ENCODE peak calls at places on chromosomes 11 and 22, in six cellular contexts. One of them, this sample, is unnamed.

GRCh38 chr11:66421492-66422205 is 814 bp downstream of the NPAS4 start:
- DNase-seq in pancreas: peak; percentile 93
- DNase-seq in SJSA1: peak; percentile 89
- DNase-seq in thoracic aorta: peak; percentile 74
- DNase-seq in AG09309: peak; percentile 67
- DNase-seq in suprapubic skin: peak; percentile 94
- DNase-seq in this sample: peak; percentile 54

GRCh38 chr11:96303067-96303466 is 39.9 kb downstream of the MAML2 start:
- DNase-seq in pancreas: no peak
- DNase-seq in SJSA1: no peak
- DNase-seq in thoracic aorta: no peak
- DNase-seq in AG09309: no peak
- DNase-seq in suprapubic skin: no peak
- DNase-seq in this sample: peak; percentile 37

GRCh38 chr11:62882428-62882742 is 1.7 kb downstream of the SLC3A2 start:
- DNase-seq in pancreas: no peak
- DNase-seq in SJSA1: no peak
- DNase-seq in thoracic aorta: no peak
- DNase-seq in AG09309: no peak
- DNase-seq in suprapubic skin: no peak
- DNase-seq in this sample: no peak

GRCh38 chr22:45497746-45498145 is 4.9 kb upstream of the FBLN1 start:
- DNase-seq in pancreas: no peak
- DNase-seq in SJSA1: no peak
- DNase-seq in thoracic aorta: no peak
- DNase-seq in AG09309: no peak
- DNase-seq in suprapubic skin: no peak
- DNase-seq in this sample: no peak

GRCh38 chr22:46108564-46109473 is 41.5 kb upstream of the PPARA start:
- DNase-seq in pancreas: peak; percentile 82
- DNase-seq in SJSA1: peak; percentile 33
- DNase-seq in thoracic aorta: no peak
- DNase-seq in AG09309: no peak
- DNase-seq in suprapubic skin: no peak
- DNase-seq in this sample: no peak

GRCh38 chr11:131684111-131685060 is 314.0 kb downstream of the NTM start:
- DNase-seq in pancreas: no peak
- DNase-seq in SJSA1: no peak
- DNase-seq in thoracic aorta: no peak
- DNase-seq in AG09309: no peak
- DNase-seq in suprapubic skin: no peak
- DNase-seq in this sample: no peak

GRCh38 chr11:131441398-131441797 is 71.0 kb downstream of the NTM start:
- DNase-seq in pancreas: no peak
- DNase-seq in SJSA1: no peak
- DNase-seq in thoracic aorta: no peak
- DNase-seq in AG09309: no peak
- DNase-seq in suprapubic skin: no peak
- DNase-seq in this sample: no peak

GRCh38 chr22:45917146-45917545 is 59.8 kb downstream of the WNT7B start:
- DNase-seq in pancreas: peak; percentile 71
- DNase-seq in SJSA1: no peak
- DNase-seq in thoracic aorta: no peak
- DNase-seq in AG09309: no peak
- DNase-seq in suprapubic skin: no peak
- DNase-seq in this sample: no peak

GRCh38 chr22:24576793-24577192 is 16.1 kb downstream of the LRRC75B start:
- DNase-seq in pancreas: no peak
- DNase-seq in SJSA1: no peak
- DNase-seq in thoracic aorta: no peak
- DNase-seq in AG09309: no peak
- DNase-seq in suprapubic skin: no peak
- DNase-seq in this sample: no peak

GRCh38 chr11:33444835-33445594 is 187.8 kb downstream of the HIPK3 start:
- DNase-seq in pancreas: no peak
- DNase-seq in SJSA1: no peak
- DNase-seq in thoracic aorta: no peak
- DNase-seq in AG09309: no peak
- DNase-seq in suprapubic skin: no peak
- DNase-seq in this sample: no peak

GRCh38 chr22:27274770-27275449 is 526.6 kb downstream of the MN1 start:
- DNase-seq in pancreas: no peak
- DNase-seq in SJSA1: no peak
- DNase-seq in thoracic aorta: no peak
- DNase-seq in AG09309: peak; percentile 8
- DNase-seq in suprapubic skin: no peak
- DNase-seq in this sample: no peak

GRCh38 chr11:6602096-6602940 is 1.1 kb downstream of the RRP8 start:
- DNase-seq in pancreas: no peak
- DNase-seq in SJSA1: no peak
- DNase-seq in thoracic aorta: no peak
- DNase-seq in AG09309: no peak
- DNase-seq in suprapubic skin: no peak
- DNase-seq in this sample: no peak

GRCh38 chr11:64523456-64524187 is 67.4 kb upstream of the SLC22A12 start:
- DNase-seq in pancreas: no peak
- DNase-seq in SJSA1: no peak
- DNase-seq in thoracic aorta: no peak
- DNase-seq in AG09309: no peak
- DNase-seq in suprapubic skin: no peak
- DNase-seq in this sample: no peak

GRCh38 chr11:61004037-61004641 is 32.7 kb downstream of the CD6 start:
- DNase-seq in pancreas: no peak
- DNase-seq in SJSA1: peak; percentile 51
- DNase-seq in thoracic aorta: no peak
- DNase-seq in AG09309: no peak
- DNase-seq in suprapubic skin: no peak
- DNase-seq in this sample: peak; percentile 32

GRCh38 chr22:17358394-17358793 is 10.9 kb upstream of the CECR2 start:
- DNase-seq in pancreas: no peak
- DNase-seq in SJSA1: no peak
- DNase-seq in thoracic aorta: no peak
- DNase-seq in AG09309: no peak
- DNase-seq in suprapubic skin: no peak
- DNase-seq in this sample: no peak

GRCh38 chr11:122690801-122691649 is 35.5 kb downstream of the UBASH3B start:
- DNase-seq in pancreas: no peak
- DNase-seq in SJSA1: no peak
- DNase-seq in thoracic aorta: no peak
- DNase-seq in AG09309: no peak
- DNase-seq in suprapubic skin: no peak
- DNase-seq in this sample: no peak

GRCh38 chr22:46813816-46814597 is 51.6 kb downstream of the TBC1D22A start:
- DNase-seq in pancreas: no peak
- DNase-seq in SJSA1: peak; percentile 35
- DNase-seq in thoracic aorta: no peak
- DNase-seq in AG09309: no peak
- DNase-seq in suprapubic skin: no peak
- DNase-seq in this sample: no peak

GRCh38 chr11:27464155-27464759 is 8.3 kb downstream of the LGR4 start:
- DNase-seq in pancreas: no peak
- DNase-seq in SJSA1: no peak
- DNase-seq in thoracic aorta: no peak
- DNase-seq in AG09309: no peak
- DNase-seq in suprapubic skin: no peak
- DNase-seq in this sample: no peak

GRCh38 chr11:44955019-44955738 is 4.5 kb upstream of the TP53I11 start:
- DNase-seq in pancreas: no peak
- DNase-seq in SJSA1: peak; percentile 68
- DNase-seq in thoracic aorta: no peak
- DNase-seq in AG09309: peak; percentile 37
- DNase-seq in suprapubic skin: no peak
- DNase-seq in this sample: peak; percentile 56

GRCh38 chr11:70400643-70401042 is 2.3 kb downstream of the CTTN start:
- DNase-seq in pancreas: no peak
- DNase-seq in SJSA1: no peak
- DNase-seq in thoracic aorta: no peak
- DNase-seq in AG09309: no peak
- DNase-seq in suprapubic skin: no peak
- DNase-seq in this sample: no peak
- H3K4me3 ChIP-seq in pancreas: no peak overlapping the region
- H3K4me3 ChIP-seq in SJSA1: no peak overlapping the region
- H3K4me3 ChIP-seq in thoracic aorta: peak overlapping the region; percentile 97
- H3K4me3 ChIP-seq in AG09309: peak overlapping the region; percentile 98
- H3K4me3 ChIP-seq in suprapubic skin: no peak overlapping the region
- H3K4me3 ChIP-seq in this sample: no peak overlapping the region

DNA sequence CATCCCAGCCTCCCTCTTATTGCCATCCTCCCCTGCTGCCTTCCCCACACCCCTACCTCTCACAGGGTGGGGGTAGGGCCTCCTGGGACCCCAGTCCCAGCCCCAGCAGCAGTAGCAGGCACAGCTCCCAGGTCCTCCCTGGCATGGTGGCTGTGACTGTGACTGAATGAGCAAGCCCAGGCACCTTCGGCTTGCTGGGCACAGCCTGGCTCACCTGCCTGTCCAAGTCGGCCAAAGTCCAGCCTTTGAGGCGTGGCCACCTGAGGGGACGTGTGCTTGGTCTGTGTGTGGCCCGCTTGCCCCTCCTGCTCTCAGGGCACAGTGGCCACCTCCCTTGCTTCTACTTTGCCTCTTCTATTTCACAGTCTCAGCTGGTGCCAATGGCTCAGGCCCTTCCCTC is at the start of gene TREH:
- DNase-seq in pancreas: peak; percentile 87
- DNase-seq in SJSA1: no peak
- DNase-seq in thoracic aorta: no peak
- DNase-seq in AG09309: no peak
- DNase-seq in suprapubic skin: peak; percentile 70
- DNase-seq in this sample: no peak
- H3K4me3 ChIP-seq in pancreas: peak within 1 kb of the TSS; percentile 34
- H3K4me3 ChIP-seq in SJSA1: no peak within 1 kb of the TSS
- H3K4me3 ChIP-seq in thoracic aorta: no peak within 1 kb of the TSS
- H3K4me3 ChIP-seq in AG09309: no peak within 1 kb of the TSS
- H3K4me3 ChIP-seq in suprapubic skin: no peak within 1 kb of the TSS
- H3K4me3 ChIP-seq in this sample: no peak within 1 kb of the TSS

DNA sequence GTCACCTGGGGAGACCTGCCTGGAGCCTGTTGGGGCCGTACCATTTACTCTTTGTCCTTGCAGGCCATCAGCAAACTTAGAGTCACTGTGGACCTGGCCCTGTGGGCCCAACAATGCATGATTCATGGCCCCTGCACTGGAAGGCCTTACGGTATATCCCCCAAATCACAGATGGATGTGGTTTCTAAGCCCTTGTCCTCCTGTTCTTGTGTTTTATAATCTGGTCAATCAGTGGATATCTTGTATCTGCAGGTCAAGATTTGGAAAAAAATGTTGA is 6.2 kb downstream of the TSKU start:
- DNase-seq in pancreas: no peak
- DNase-seq in SJSA1: no peak
- DNase-seq in thoracic aorta: no peak
- DNase-seq in AG09309: no peak
- DNase-seq in suprapubic skin: peak; percentile 43
- DNase-seq in this sample: no peak
- H3K4me3 ChIP-seq in pancreas: no peak overlapping the region
- H3K4me3 ChIP-seq in SJSA1: no peak overlapping the region
- H3K4me3 ChIP-seq in thoracic aorta: no peak overlapping the region
- H3K4me3 ChIP-seq in AG09309: no peak overlapping the region
- H3K4me3 ChIP-seq in suprapubic skin: no peak overlapping the region
- H3K4me3 ChIP-seq in this sample: no peak overlapping the region

DNA sequence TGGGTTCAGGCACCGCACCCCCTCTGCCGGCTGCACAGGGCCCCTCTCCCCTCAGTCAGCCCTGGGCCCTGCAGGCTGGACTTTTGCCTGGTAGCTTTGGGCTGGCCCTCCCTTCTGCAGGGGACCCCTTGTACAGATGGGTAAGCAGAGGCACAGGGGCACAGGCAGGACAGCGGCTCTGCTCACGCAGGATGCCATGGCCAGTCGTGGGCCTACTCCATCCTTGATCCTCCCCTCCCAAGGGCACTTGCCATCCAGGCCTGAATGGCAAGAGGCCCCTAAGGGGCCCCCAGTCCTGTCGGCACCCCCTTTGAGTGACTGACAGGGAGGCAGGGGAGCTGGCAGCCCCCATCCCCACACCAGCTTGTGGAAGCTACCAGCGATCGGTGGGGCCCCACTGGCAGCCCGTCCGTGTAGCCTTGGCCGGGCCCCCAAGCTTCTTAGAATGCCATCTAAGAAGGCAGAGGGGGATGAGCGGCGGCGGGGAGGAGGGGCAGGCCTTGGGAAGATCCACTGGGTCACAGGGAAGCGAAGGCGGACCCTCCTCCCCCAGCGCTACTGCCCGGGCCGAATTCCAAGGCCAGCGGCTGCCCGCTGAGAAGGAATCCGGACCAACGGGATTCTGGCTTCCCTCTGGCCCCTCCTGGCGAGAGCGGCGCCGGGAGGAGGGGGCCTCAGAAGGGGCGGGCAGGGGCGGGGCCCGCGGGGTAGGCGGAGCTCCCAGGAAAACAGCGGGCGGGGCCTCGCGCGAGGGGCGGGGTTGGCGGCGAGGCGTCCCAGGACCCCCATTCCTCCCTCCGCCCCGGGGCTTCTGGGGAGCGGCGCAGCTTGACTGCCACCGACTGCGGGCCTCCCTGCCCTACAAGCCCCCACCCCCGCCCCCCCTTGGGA is 6.8 kb upstream of the CHKA start:
- DNase-seq in pancreas: peak; percentile 94
- DNase-seq in SJSA1: no peak
- DNase-seq in thoracic aorta: no peak
- DNase-seq in AG09309: no peak
- DNase-seq in suprapubic skin: no peak
- DNase-seq in this sample: peak; percentile 35
- H3K4me3 ChIP-seq in pancreas: peak overlapping the region; percentile 49
- H3K4me3 ChIP-seq in SJSA1: peak overlapping the region; percentile 10
- H3K4me3 ChIP-seq in thoracic aorta: peak overlapping the region; percentile 74
- H3K4me3 ChIP-seq in AG09309: peak overlapping the region; percentile 28
- H3K4me3 ChIP-seq in suprapubic skin: peak overlapping the region; percentile 53
- H3K4me3 ChIP-seq in this sample: peak overlapping the region; percentile 44

GRCh38 chr22:21941921-21942320 is 10.7 kb downstream of the PPM1F start:
- DNase-seq in pancreas: no peak
- DNase-seq in SJSA1: no peak
- DNase-seq in thoracic aorta: no peak
- DNase-seq in AG09309: no peak
- DNase-seq in suprapubic skin: no peak
- DNase-seq in this sample: no peak
- H3K4me3 ChIP-seq in pancreas: no peak overlapping the region
- H3K4me3 ChIP-seq in SJSA1: no peak overlapping the region
- H3K4me3 ChIP-seq in thoracic aorta: peak overlapping the region; percentile 13
- H3K4me3 ChIP-seq in AG09309: no peak overlapping the region
- H3K4me3 ChIP-seq in suprapubic skin: no peak overlapping the region
- H3K4me3 ChIP-seq in this sample: no peak overlapping the region